ENCODE peak calls at places on chromosomes 16 and 17, in eight cellular contexts. I is skeletal muscle cell, D is mesenchymal stem cell, B is mammary epithelial cell, J is cardiac muscle cell, R is SJSA1, M is esophagus squamous epithelium, Q is cardiac fibroblast. P is an unnamed sample.

GRCh38 chr17:74192950-74193781 is 10.3 kb upstream of the RPL38 start:
- DNase-seq in D (peak), J (no peak), Q (peak), M (no peak), R (no peak), B (no peak), I (no peak), P (no peak)

GRCh38 chr16:15533386-15533785 is 99.0 kb downstream of the BMERB1 start:
- DNase-seq in I (no peak), Q (no peak), M (no peak), D (no peak), B (no peak), J (no peak), R (no peak), P (no peak)

GRCh38 chr16:53708490-53708889 is 4.5 kb downstream of the FTO start:
- DNase-seq in B (no peak), J (no peak), Q (no peak), M (no peak), D (no peak), R (no peak), I (no peak), P (no peak)

GRCh38 chr16:72979974-72980373 is 68.0 kb downstream of the ZFHX3 start:
- DNase-seq in Q (no peak), J (no peak), D (no peak), B (no peak), I (no peak), R (no peak), M (no peak), P (no peak)

GRCh38 chr17:79667746-79668145 is 56.9 kb upstream of the RBFOX3 start:
- DNase-seq in R (peak), B (no peak), M (no peak), D (no peak), J (no peak), Q (no peak), I (no peak), P (no peak)

GRCh38 chr16:1645914-1646525 is 32.1 kb upstream of the JPT2 start:
- DNase-seq in M (no peak), J (no peak), B (peak), I (no peak), D (peak), R (no peak), Q (peak), P (no peak)

GRCh38 chr17:82868715-82869131 is 28.9 kb upstream of the ZNF750 start:
- DNase-seq in R (no peak), M (no peak), J (no peak), D (no peak), I (no peak), Q (no peak), B (no peak), P (no peak)

GRCh38 chr17:10062757-10063385 is 135.5 kb downstream of the GAS7 start:
- DNase-seq in D (no peak), I (no peak), B (no peak), J (no peak), R (no peak), M (no peak), Q (no peak), P (peak)

GRCh38 chr16:57167951-57168350 is 17.9 kb downstream of the PSME3IP1 start:
- DNase-seq in J (peak), B (peak), M (no peak), R (no peak), Q (peak), D (peak), I (peak), P (no peak)

GRCh38 chr16:47848481-47849109 is 307.2 kb downstream of the ABCC12 start:
- DNase-seq in I (peak), M (no peak), R (no peak), B (peak), D (peak), Q (peak), J (no peak), P (no peak)

GRCh38 chr17:57097832-57098421 is 12.9 kb downstream of the AKAP1 start:
- DNase-seq in D (peak), J (peak), B (peak), Q (peak), R (no peak), M (no peak), I (peak), P (no peak)

GRCh38 chr17:41772218-41772585 is 14.3 kb downstream of the JUP start:
- DNase-seq in R (no peak), I (no peak), M (no peak), D (no peak), J (no peak), Q (no peak), B (peak), P (no peak)

GRCh38 chr16:67269766-67270165 is 9.6 kb upstream of the PLEKHG4 start:
- DNase-seq in J (no peak), R (no peak), M (no peak), Q (peak), D (peak), B (peak), I (peak), P (no peak)

GRCh38 chr17:43740541-43740940 is 18.1 kb downstream of the SOST start:
- DNase-seq in M (no peak), J (no peak), R (no peak), B (peak), D (no peak), Q (peak), I (no peak), P (no peak)

GRCh38 chr16:67419502-67419901 is 3.2 kb upstream of the ZDHHC1 start:
- DNase-seq in Q (no peak), B (no peak), M (no peak), J (no peak), R (no peak), D (no peak), I (no peak), P (no peak)

GRCh38 chr17:74387365-74388218 is 20.3 kb downstream of the GPR142 start:
- DNase-seq in R (no peak), I (no peak), M (no peak), J (no peak), Q (no peak), B (no peak), D (no peak), P (no peak)

GRCh38 chr17:17851603-17852002 is 14.8 kb upstream of the SREBF1 start:
- DNase-seq in I (no peak), M (no peak), D (no peak), J (no peak), Q (no peak), R (no peak), B (no peak), P (no peak)

GRCh38 chr16:3256146-3256875 is at the start of gene MEFV:
- DNase-seq in J (no peak), R (no peak), D (peak), M (no peak), Q (peak), I (no peak), B (peak), P (no peak)
- H3K4me3 ChIP-seq in J (no peak), R (no peak), D (no peak), M (peak), Q (no peak), I (no peak), B (no peak), P (no peak)

DNA sequence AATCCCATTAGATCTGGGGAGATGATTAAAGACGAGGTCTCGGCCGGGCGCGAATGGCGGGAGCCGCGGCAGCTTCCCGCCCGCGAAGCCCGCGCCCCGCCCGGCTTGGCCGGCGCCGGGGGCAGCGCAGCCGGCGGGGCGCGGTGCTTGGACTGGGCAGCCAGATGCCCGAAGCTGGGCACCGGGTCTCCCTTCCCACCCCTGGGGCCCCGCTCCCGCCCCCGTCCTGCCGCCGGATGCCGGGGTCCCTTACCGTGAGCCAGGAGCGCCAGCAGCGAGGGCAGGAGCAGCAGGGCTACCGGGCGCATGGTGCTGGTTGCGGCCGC is 308 bp downstream of the SEZ6 start:
- DNase-seq in J (no peak), I (no peak), R (no peak), Q (no peak), D (no peak), B (no peak), M (no peak), P (no peak)
- H3K4me3 ChIP-seq in J (peak), I (no peak), R (no peak), Q (no peak), D (no peak), B (no peak), M (peak), P (no peak)

DNA sequence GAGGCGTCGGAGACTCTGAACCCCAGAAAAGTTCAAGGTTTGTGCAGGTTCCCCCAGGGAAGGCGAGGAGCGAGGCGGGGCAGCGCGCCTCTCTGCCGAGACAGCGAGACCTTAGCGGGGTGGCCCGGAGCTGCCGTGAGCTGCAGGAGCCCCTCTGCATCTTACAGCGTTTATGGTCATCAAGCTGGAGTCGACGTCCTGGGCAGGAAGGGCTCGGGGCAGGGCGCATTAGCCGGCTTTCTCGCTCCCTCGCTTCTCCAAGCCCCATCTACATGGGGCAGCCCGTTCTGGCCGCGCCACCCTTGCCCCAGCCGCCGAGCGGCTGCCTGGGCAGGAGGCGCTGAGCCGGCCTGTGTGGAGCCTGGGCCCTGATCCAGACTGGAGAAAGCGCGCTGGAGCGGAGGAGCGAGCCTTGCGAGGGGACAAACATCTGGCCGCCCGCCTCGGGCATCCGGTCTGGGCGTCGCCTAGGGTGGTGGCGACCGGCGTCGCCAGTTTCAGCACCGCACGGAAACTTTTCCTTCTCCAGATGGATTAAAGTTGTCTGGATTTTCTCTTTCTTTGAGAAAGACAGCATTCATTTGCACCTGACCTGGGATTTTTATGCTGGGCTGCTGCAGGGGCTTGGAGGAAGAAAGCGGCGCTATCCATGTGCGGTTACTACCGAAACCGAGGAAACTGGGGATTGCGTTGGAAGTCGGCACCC is 750 bp downstream of the TMEM132E start:
- DNase-seq in I (no peak), Q (peak), R (no peak), M (no peak), D (peak), J (peak), B (peak), P (no peak)
- H3K4me3 ChIP-seq in I (peak), Q (no peak), R (no peak), M (peak), D (no peak), J (peak), B (no peak), P (no peak)

GRCh38 chr17:38898291-38898679 is 27.1 kb upstream of the LASP1NB start:
- DNase-seq in Q (no peak), B (no peak), R (no peak), I (no peak), J (no peak), M (no peak), D (no peak), P (peak)
- H3K4me3 ChIP-seq in Q (no peak), B (no peak), R (no peak), I (no peak), J (no peak), M (no peak), D (no peak), P (no peak)

GRCh38 chr17:48571826-48572417 is 6.2 kb downstream of the HOXB4 start:
- DNase-seq in R (no peak), Q (no peak), B (peak), I (no peak), J (no peak), D (peak), M (no peak), P (no peak)
- H3K4me3 ChIP-seq in R (no peak), Q (no peak), B (no peak), I (no peak), J (no peak), D (no peak), M (peak), P (no peak)

GRCh38 chr17:48725294-48726064 is 2.5 kb downstream of the PRAC2 start:
- DNase-seq in B (no peak), R (no peak), I (no peak), J (no peak), D (peak), M (no peak), Q (no peak), P (no peak)
- H3K4me3 ChIP-seq in B (no peak), R (no peak), I (no peak), J (no peak), D (peak), M (peak), Q (no peak), P (no peak)